ENCODE peak calls at places on chromosomes 16 and 17, in four cellular contexts. One of them, this sample, is unnamed.

GRCh38 chr17:51427259-51428255 is 167.2 kb downstream of the UTP18 start:
- DNase-seq in HT1080: peak
- DNase-seq in stromal cell of bone marrow: no peak
- DNase-seq in left ventricle myocardium inferior: no peak
- DNase-seq in this sample: no peak

GRCh38 chr17:67689534-67690177 is 28.1 kb upstream of the NOL11 start:
- DNase-seq in stromal cell of bone marrow: peak
- DNase-seq in left ventricle myocardium inferior: no peak
- DNase-seq in HT1080: peak
- DNase-seq in this sample: peak

GRCh38 chr16:22240023-22240697 is 34.1 kb downstream of the EEF2K start:
- DNase-seq in left ventricle myocardium inferior: no peak
- DNase-seq in stromal cell of bone marrow: no peak
- DNase-seq in HT1080: no peak
- DNase-seq in this sample: peak

GRCh38 chr17:36934759-36935630 is 2.3 kb upstream of the LHX1 start:
- DNase-seq in stromal cell of bone marrow: no peak
- DNase-seq in left ventricle myocardium inferior: no peak
- DNase-seq in HT1080: peak
- DNase-seq in this sample: no peak

GRCh38 chr17:71023631-71024030 is 854.3 kb downstream of the KCNJ2 start:
- DNase-seq in stromal cell of bone marrow: no peak
- DNase-seq in HT1080: no peak
- DNase-seq in left ventricle myocardium inferior: no peak
- DNase-seq in this sample: no peak

GRCh38 chr17:8231701-8232100 is 16.2 kb downstream of the CTC1 start:
- DNase-seq in stromal cell of bone marrow: no peak
- DNase-seq in left ventricle myocardium inferior: no peak
- DNase-seq in HT1080: no peak
- DNase-seq in this sample: no peak

GRCh38 chr16:26930776-26931175 is 136.0 kb upstream of the C16orf82 start:
- DNase-seq in stromal cell of bone marrow: no peak
- DNase-seq in left ventricle myocardium inferior: no peak
- DNase-seq in HT1080: no peak
- DNase-seq in this sample: no peak

GRCh38 chr16:4624827-4625616 is 396 bp downstream of the MGRN1 start:
- DNase-seq in HT1080: peak
- DNase-seq in left ventricle myocardium inferior: peak
- DNase-seq in stromal cell of bone marrow: peak
- DNase-seq in this sample: no peak

GRCh38 chr17:83117594-83117993 is 38.2 kb downstream of the METRNL start:
- DNase-seq in stromal cell of bone marrow: no peak
- DNase-seq in left ventricle myocardium inferior: no peak
- DNase-seq in HT1080: no peak
- DNase-seq in this sample: no peak

GRCh38 chr16:48172682-48173081 is 16.9 kb upstream of the ABCC12 start:
- DNase-seq in HT1080: no peak
- DNase-seq in stromal cell of bone marrow: no peak
- DNase-seq in left ventricle myocardium inferior: no peak
- DNase-seq in this sample: no peak

GRCh38 chr16:66242672-66243071 is 123.8 kb upstream of the CDH5 start:
- DNase-seq in left ventricle myocardium inferior: no peak
- DNase-seq in stromal cell of bone marrow: no peak
- DNase-seq in HT1080: no peak
- DNase-seq in this sample: no peak

GRCh38 chr16:55949518-55949917 is 74.3 kb upstream of the CES5A start:
- DNase-seq in stromal cell of bone marrow: peak
- DNase-seq in HT1080: peak
- DNase-seq in left ventricle myocardium inferior: no peak
- DNase-seq in this sample: no peak

GRCh38 chr17:32912218-32912897 is 15.6 kb upstream of the TMEM98 start:
- DNase-seq in HT1080: peak
- DNase-seq in left ventricle myocardium inferior: peak
- DNase-seq in stromal cell of bone marrow: peak
- DNase-seq in this sample: peak

GRCh38 chr17:43334744-43335400 is 63.9 kb upstream of the ARL4D start:
- DNase-seq in left ventricle myocardium inferior: no peak
- DNase-seq in stromal cell of bone marrow: no peak
- DNase-seq in HT1080: no peak
- DNase-seq in this sample: no peak

GRCh38 chr17:49414271-49414621 is 436 bp downstream of the PHB1 start:
- DNase-seq in stromal cell of bone marrow: no peak
- DNase-seq in HT1080: no peak
- DNase-seq in left ventricle myocardium inferior: no peak
- DNase-seq in this sample: no peak

GRCh38 chr17:2058521-2059124 is 3.7 kb downstream of the HIC1 start:
- DNase-seq in stromal cell of bone marrow: no peak
- DNase-seq in left ventricle myocardium inferior: peak
- DNase-seq in HT1080: no peak
- DNase-seq in this sample: no peak